ENCODE peak calls at places on chromosomes 11 and 22, in ten cellular contexts. U is K562, N is NB4, C is suprapubic skin, L is prostate gland, P is ovary, E is stomach, Y is body of pancreas, V is IMR-90, X is H54. O is an unnamed sample.

GRCh38 chr11:132472411-132473205 is 1059.7 kb downstream of the OPCML start:
- DNase-seq in N (no peak), Y (no peak), L (no peak), X (no peak), V (no peak), U (no peak), P (no peak), E (no peak), C (no peak), O (no peak)

GRCh38 chr11:9344046-9344680 is 29.8 kb upstream of the TMEM41B start:
- DNase-seq in U (no peak), C (no peak), E (no peak), L (no peak), X (no peak), N (peak), P (no peak), V (no peak), Y (no peak), O (no peak)

GRCh38 chr11:44349328-44349727 is 39.4 kb upstream of the ALX4 start:
- DNase-seq in E (no peak), Y (no peak), V (no peak), X (no peak), L (no peak), N (no peak), C (no peak), U (no peak), P (no peak), O (no peak)

GRCh38 chr11:19727246-19727645 is 14.6 kb downstream of the NAV2 start:
- DNase-seq in E (no peak), P (no peak), Y (no peak), X (no peak), U (no peak), N (peak), L (no peak), C (no peak), V (peak), O (peak)

GRCh38 chr11:2663915-2664314 is 35.9 kb downstream of the KCNQ1OT1 start:
- DNase-seq in Y (no peak), N (no peak), X (no peak), U (no peak), E (peak), V (no peak), L (no peak), P (no peak), C (no peak), O (no peak)

GRCh38 chr11:27718853-27719574 is 18.8 kb upstream of the BDNF start:
- DNase-seq in N (no peak), X (peak), Y (no peak), U (no peak), P (no peak), V (peak), L (no peak), E (no peak), C (no peak), O (no peak)

GRCh38 chr11:126190792-126191191 is 20.7 kb downstream of the RPUSD4 start:
- DNase-seq in P (no peak), Y (no peak), N (no peak), C (no peak), X (no peak), E (no peak), U (no peak), L (no peak), V (no peak), O (no peak)

GRCh38 chr22:45586651-45587405 is 84.1 kb downstream of the FBLN1 start:
- DNase-seq in U (no peak), N (no peak), V (no peak), E (no peak), Y (no peak), C (no peak), X (no peak), P (no peak), L (no peak), O (no peak)

GRCh38 chr22:49956418-49956770 is 4.2 kb upstream of the PIM3 start:
- DNase-seq in C (no peak), X (no peak), N (no peak), V (no peak), E (peak), Y (peak), U (no peak), P (peak), L (no peak), O (no peak)

GRCh38 chr11:102111787-102112653 is 1.8 kb downstream of the YAP1 start:
- DNase-seq in L (peak), U (no peak), E (peak), P (peak), V (peak), X (peak), N (peak), Y (peak), C (no peak), O (peak)
- TF ChIP-seq POLR2A in L (no peak), U (no peak), E (no peak), P (no peak), V (peak), X (no peak), N (no peak), Y (peak), C (no peak), O (peak)

GRCh38 chr11:70397983-70398833 is at the start of gene CTTN:
- DNase-seq in E (peak), X (peak), C (peak), U (peak), V (peak), P (peak), L (peak), Y (peak), N (peak), O (peak)
- TF ChIP-seq POLR2A in E (no peak), X (peak), C (peak), U (peak), V (peak), P (peak), L (peak), Y (peak), N (peak), O (peak)

DNA sequence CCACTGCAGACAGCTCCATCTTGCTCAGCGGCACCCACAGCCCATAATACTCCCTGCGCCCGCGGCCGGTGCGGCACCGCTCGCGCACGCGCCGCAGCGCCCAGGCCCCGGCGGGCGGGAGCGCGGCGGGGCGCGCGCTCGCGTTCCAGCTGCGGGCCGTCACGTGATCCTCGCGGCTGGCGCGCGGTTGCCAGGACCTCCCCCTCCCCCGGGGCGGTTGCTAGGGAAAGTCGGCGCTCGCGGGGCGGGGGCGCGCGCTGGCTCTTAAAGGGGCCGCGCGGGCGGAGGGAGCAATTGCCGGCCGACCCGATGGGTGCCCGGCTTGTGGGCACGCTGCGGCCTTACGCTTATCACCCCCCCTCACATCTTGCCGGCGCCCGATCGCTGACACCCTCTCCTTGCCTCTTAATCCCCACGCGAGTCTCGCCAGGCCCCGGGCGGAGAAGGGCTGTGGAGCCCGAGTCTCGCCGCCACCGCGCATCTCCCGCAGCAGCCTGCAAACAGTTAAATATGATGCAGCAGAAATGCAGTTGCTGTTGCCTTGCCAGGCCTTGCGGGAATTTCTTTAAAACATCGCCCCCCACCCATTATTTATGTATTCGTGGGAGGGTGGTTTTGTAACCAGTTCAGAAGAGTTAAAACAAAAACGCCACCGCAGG is at the start of gene CBX6:
- DNase-seq in L (peak), Y (peak), N (peak), U (peak), V (peak), P (peak), C (peak), E (peak), X (peak), O (peak)
- TF ChIP-seq POLR2A in L (peak), Y (no peak), N (peak), U (no peak), V (no peak), P (peak), C (peak), E (no peak), X (peak), O (peak)

GRCh38 chr22:25564320-25564978 is at the start of gene GRK3:
- DNase-seq in X (peak), Y (peak), P (peak), N (peak), C (peak), U (peak), L (peak), E (peak), V (peak), O (peak)
- TF ChIP-seq POLR2A in X (peak), Y (peak), P (no peak), N (no peak), C (no peak), U (peak), L (peak), E (no peak), V (no peak), O (peak)

GRCh38 chr11:13944801-13945505 is 17.6 kb upstream of the SPON1 start:
- DNase-seq in U (no peak), Y (no peak), N (no peak), C (no peak), X (no peak), V (no peak), P (no peak), E (no peak), L (no peak), O (no peak)

GRCh38 chr11:13940611-13941256 is 21.8 kb upstream of the SPON1 start:
- DNase-seq in C (no peak), U (no peak), E (no peak), P (no peak), X (no peak), Y (no peak), V (no peak), L (no peak), N (no peak), O (no peak)

GRCh38 chr11:13944016-13944415 is 18.5 kb upstream of the SPON1 start:
- DNase-seq in U (no peak), L (no peak), V (no peak), C (no peak), N (no peak), X (no peak), Y (no peak), P (no peak), E (no peak), O (no peak)

GRCh38 chr11:13941790-13942189 is 20.7 kb upstream of the SPON1 start:
- DNase-seq in V (no peak), Y (no peak), L (no peak), C (no peak), X (no peak), P (no peak), N (no peak), E (no peak), U (no peak), O (no peak)

GRCh38 chr11:13942908-13943505 is 19.5 kb upstream of the SPON1 start:
- DNase-seq in X (peak), N (no peak), E (no peak), P (no peak), C (no peak), V (peak), U (no peak), Y (no peak), L (no peak), O (no peak)
- TF ChIP-seq POLR2A in X (no peak), N (no peak), E (no peak), P (no peak), C (no peak), V (no peak), U (no peak), Y (no peak), L (no peak), O (no peak)

DNA sequence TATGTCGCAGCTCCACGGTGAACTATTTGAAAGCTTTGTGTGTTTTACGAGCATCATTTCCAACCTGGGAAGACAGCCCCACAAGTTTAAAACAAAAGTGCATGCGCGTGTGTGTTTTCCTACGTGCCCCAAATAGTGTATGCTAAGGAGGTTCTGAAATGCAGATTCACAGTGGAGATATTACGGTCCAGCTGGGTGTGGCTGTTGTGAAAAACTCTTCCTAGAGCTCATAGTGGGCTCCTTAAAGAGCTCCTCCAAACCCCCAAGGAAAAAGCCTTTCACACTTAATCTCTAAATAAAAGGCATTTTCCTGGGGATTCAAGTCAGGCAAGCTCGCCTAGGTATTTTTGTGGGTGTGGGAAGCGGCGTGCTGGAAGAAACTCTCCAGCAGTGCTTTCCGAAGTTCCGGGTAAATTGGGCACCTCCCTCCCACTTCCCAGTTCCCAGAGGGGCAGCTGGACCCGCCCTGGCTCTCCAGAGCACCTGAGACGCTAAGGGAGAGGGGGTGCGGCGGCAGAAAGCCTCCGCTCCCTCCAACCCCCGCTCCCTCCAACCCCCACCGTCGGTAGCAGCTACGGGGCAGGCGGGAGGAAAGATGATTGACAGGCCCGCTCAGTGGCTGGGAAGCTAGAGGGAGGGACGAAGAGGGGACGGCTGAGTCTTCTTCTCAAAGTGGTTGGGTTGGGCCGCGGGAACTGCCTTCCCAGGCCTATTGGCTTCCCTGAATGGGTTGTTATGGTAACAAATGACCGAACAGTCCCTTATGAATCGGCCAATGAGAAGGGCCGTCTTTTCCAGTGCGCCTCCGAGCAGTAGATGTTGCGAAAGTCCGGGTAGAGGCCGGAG is 558 bp upstream of the PCF11 start:
- DNase-seq in N (peak), E (peak), P (peak), V (peak), U (peak), Y (peak), X (peak), C (peak), L (peak), O (peak)
- TF ChIP-seq POLR2A in N (no peak), E (no peak), P (peak), V (no peak), U (peak), Y (no peak), X (peak), C (peak), L (peak), O (peak)

DNA sequence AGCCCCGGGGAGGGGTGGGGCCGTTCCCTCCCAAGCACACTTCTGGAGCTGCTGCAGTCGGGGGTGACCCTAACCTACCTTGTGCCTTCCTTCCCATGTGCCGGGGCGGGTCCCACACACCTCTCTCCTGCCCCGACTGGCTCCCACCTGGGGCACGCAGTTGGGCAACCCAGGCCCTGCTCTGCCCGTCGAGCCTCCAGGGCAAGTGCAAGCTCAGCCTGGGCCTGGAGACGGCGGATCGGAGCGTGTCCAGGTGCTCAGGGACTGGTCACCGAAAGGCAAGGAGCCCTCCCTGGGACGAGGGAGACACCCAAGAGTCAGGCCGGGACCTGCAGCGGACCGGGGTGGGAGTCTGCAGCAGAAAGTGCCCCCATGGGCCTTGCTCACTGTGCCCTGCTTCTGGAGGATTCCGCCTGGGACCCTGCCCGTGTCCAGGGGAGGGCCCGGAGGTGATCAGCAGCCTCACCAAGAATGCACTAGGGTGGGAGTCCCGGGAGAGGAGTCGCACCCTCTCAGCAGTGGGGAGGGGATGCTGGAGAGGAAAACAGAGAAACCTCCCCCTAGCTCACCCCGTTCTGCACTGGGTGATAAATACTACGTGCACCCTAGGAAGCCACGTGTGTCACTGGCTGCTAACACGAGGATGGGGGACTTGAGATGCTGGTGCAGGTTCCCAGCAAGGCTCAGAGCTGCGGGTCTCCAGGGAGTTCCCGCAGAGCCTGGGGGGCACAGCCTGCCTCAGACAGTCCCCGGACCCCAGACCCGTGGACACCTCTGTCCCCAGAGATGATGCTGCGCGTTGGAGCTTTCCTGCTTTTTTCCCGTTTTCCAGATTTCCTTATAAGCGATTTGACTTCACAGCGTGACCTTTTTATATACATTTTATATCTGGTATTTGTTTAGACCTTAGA is 5.2 kb upstream of the GATD1 start:
- DNase-seq in L (no peak), Y (no peak), N (no peak), V (no peak), E (no peak), X (no peak), U (no peak), C (no peak), P (no peak), O (no peak)
- TF ChIP-seq POLR2A in L (no peak), Y (no peak), N (no peak), V (no peak), E (no peak), X (no peak), U (no peak), C (no peak), P (no peak), O (no peak)

GRCh38 chr22:26481112-26481693 is 2.4 kb downstream of the HPS4 start:
- DNase-seq in C (no peak), L (no peak), X (no peak), Y (no peak), N (no peak), U (no peak), V (no peak), P (no peak), E (no peak), O (no peak)

GRCh38 chr22:26480611-26480932 is 3.0 kb downstream of the HPS4 start:
- DNase-seq in V (no peak), Y (no peak), N (no peak), L (no peak), C (no peak), E (no peak), X (no peak), U (no peak), P (no peak), O (no peak)

GRCh38 chr22:26479043-26479791 is 4.4 kb downstream of the HPS4 start:
- DNase-seq in U (no peak), E (no peak), P (no peak), X (no peak), L (peak), V (no peak), Y (no peak), C (no peak), N (peak), O (no peak)

GRCh38 chr22:26481694-26482093 is 1.9 kb downstream of the HPS4 start:
- DNase-seq in L (no peak), C (no peak), N (no peak), Y (no peak), V (no peak), E (no peak), P (no peak), X (no peak), U (no peak), O (no peak)

DNA sequence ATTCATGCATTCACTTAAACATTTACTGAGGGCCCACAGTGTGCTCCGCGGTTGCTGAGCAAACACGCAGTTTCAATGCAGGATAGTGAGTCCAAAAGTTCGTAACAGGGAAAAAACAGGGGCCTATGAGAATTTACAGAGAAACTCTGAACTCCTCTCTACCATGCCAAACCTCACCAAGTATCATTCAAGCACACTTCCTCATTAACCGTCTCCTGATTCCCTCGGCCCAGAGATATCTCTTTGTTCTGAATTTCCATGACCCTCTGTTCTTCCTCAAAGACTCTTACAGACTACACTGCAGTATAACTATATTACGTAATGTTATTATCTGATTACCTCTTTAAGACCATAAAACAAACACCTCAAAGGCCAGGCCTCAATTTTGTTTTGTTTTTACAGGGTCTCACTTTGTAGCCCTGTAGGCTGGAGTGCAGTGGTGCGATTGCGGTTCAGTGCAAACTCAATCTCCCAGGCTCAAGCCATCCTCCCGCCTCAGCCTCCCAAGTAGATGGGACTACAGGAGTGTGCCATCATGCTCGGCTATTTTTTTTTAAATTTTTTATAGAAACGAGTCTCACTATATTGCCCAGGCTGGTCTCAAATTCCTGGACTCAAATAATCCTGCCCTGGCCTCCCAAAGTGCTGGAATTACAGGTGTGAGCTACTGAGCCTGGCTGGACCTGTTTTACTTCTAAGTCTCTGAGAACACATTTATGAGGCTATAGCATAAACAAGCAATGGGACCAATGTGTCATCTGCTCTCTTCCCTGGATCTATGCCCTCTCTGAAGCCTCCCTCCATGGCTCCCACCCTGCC is 3.6 kb downstream of the HPS4 start:
- DNase-seq in X (no peak), C (no peak), L (peak), Y (no peak), P (no peak), E (no peak), N (peak), U (no peak), V (no peak), O (no peak)
- TF ChIP-seq POLR2A in X (no peak), C (no peak), L (no peak), Y (no peak), P (no peak), E (no peak), N (no peak), U (no peak), V (no peak), O (no peak)

GRCh38 chr11:100689141-100689540 is 2.1 kb downstream of the ARHGAP42 start:
- DNase-seq in E (no peak), P (no peak), V (no peak), L (no peak), N (no peak), X (no peak), U (no peak), Y (no peak), C (no peak), O (no peak)

GRCh38 chr11:100684101-100685065 is 2.7 kb upstream of the ARHGAP42 start:
- DNase-seq in Y (no peak), P (no peak), C (no peak), V (no peak), U (no peak), N (no peak), L (no peak), X (no peak), E (no peak), O (no peak)

GRCh38 chr11:100686476-100686875 is 612 bp upstream of the ARHGAP42 start:
- DNase-seq in N (no peak), L (no peak), P (no peak), E (no peak), U (no peak), Y (no peak), X (no peak), V (no peak), C (no peak), O (no peak)

GRCh38 chr11:100687032-100687629 is at the start of gene ARHGAP42:
- DNase-seq in X (peak), U (peak), C (peak), N (peak), P (peak), L (peak), Y (peak), E (peak), V (peak), O (peak)

GRCh38 chr11:100687630-100688395 is 725 bp downstream of the ARHGAP42 start:
- DNase-seq in X (peak), C (no peak), V (peak), U (peak), L (peak), E (peak), P (peak), Y (peak), N (peak), O (peak)
- TF ChIP-seq POLR2A in X (no peak), C (no peak), V (no peak), U (no peak), L (no peak), E (no peak), P (no peak), Y (no peak), N (no peak), O (no peak)

O was measured in uterus.